ENCODE peak calls at places on chromosomes 16 and 17, in seven cellular contexts. H, I, W, N, Z, D and E are unnamed samples.

GRCh38 chr16:57000271-57001025 is 11.1 kb downstream of the NLRC5 start:
- DNase-seq in H (no peak), I (no peak), W (no peak), N (peak; percentile 91), Z (peak; percentile 87), D (peak; percentile 19), E (no peak)

GRCh38 chr17:38982858-38983746 is 15.9 kb upstream of the FBXO47 start:
- DNase-seq in H (peak; percentile 41), I (peak; percentile 52), W (no peak), N (no peak), Z (no peak), D (peak; percentile 53), E (peak; percentile 86)

GRCh38 chr16:50004239-50004638 is 20.8 kb upstream of the CNEP1R1 start:
- DNase-seq in H (no peak), I (no peak), W (no peak), N (no peak), Z (no peak), D (no peak), E (no peak)

GRCh38 chr17:77106874-77107358 is 33.9 kb upstream of the SEC14L1 start:
- DNase-seq in H (no peak), I (no peak), W (no peak), N (no peak), Z (no peak), D (no peak), E (no peak)

GRCh38 chr17:71441098-71441497 is 679.7 kb upstream of the SOX9 start:
- DNase-seq in H (no peak), I (peak; percentile 24), W (no peak), N (no peak), Z (no peak), D (peak; percentile 79), E (no peak)

GRCh38 chr17:8149419-8150193 is 2.6 kb downstream of the PER1 start:
- DNase-seq in H (peak; percentile 21), I (no peak), W (no peak), N (no peak), Z (no peak), D (no peak), E (no peak)

GRCh38 chr16:85594621-85595298 is 18.4 kb upstream of the GSE1 start:
- DNase-seq in H (no peak), I (no peak), W (no peak), N (no peak), Z (no peak), D (no peak), E (no peak)

GRCh38 chr17:76243826-76244679 is 3.8 kb upstream of the RNF157 start:
- DNase-seq in H (no peak), I (no peak), W (no peak), N (no peak), Z (peak; percentile 31), D (no peak), E (peak; percentile 26)

GRCh38 chr17:64505320-64506200 is 529 bp downstream of the DDX5 start:
- DNase-seq in H (peak; percentile 94), I (peak; percentile 92), W (peak; percentile 90), N (peak; percentile 90), Z (peak; percentile 96), D (peak; percentile 59), E (peak; percentile 89)

GRCh38 chr17:7859028-7859427 is 1.2 kb downstream of the CYB5D1 start:
- DNase-seq in H (no peak), I (no peak), W (no peak), N (no peak), Z (no peak), D (no peak), E (no peak)

GRCh38 chr17:64499805-64500486 is 3.1 kb upstream of the POLG2 start:
- DNase-seq in H (no peak), I (no peak), W (no peak), N (no peak), Z (no peak), D (no peak), E (peak; percentile 16)

GRCh38 chr17:83181991-83182619 is 102.7 kb downstream of the METRNL start:
- DNase-seq in H (peak; percentile 6), I (no peak), W (no peak), N (no peak), Z (peak; percentile 62), D (no peak), E (no peak)

GRCh38 chr17:67487506-67487905 is 110.4 kb downstream of the PITPNC1 start:
- DNase-seq in H (no peak), I (no peak), W (no peak), N (no peak), Z (peak; percentile 34), D (no peak), E (no peak)

GRCh38 chr16:66746682-66747081 is 4.7 kb downstream of the DYNC1LI2 start:
- DNase-seq in H (no peak), I (no peak), W (no peak), N (no peak), Z (no peak), D (no peak), E (no peak)

GRCh38 chr16:67241008-67241900 is 6.0 kb downstream of the FHOD1 start:
- DNase-seq in H (peak; percentile 60), I (peak; percentile 81), W (peak; percentile 87), N (peak; percentile 89), Z (peak; percentile 87), D (no peak), E (no peak)

GRCh38 chr17:79788989-79789942 is 7.6 kb downstream of the CBX8 start:
- DNase-seq in H (no peak), I (no peak), W (no peak), N (no peak), Z (no peak), D (no peak), E (no peak)

GRCh38 chr16:84686702-84687298 is 13.0 kb upstream of the USP10 start:
- DNase-seq in H (no peak), I (no peak), W (no peak), N (no peak), Z (peak; percentile 23), D (peak; percentile 19), E (no peak)

GRCh38 chr17:962166-962565 is 17.4 kb downstream of the NXN start:
- DNase-seq in H (no peak), I (no peak), W (no peak), N (no peak), Z (no peak), D (no peak), E (no peak)

GRCh38 chr17:9498490-9498889 is 77.1 kb downstream of the STX8 start:
- DNase-seq in H (no peak), I (no peak), W (no peak), N (no peak), Z (no peak), D (no peak), E (no peak)

GRCh38 chr16:50462793-50463507 is 85.2 kb upstream of the NKD1 start:
- DNase-seq in H (no peak), I (no peak), W (no peak), N (no peak), Z (peak; percentile 20), D (no peak), E (no peak)

GRCh38 chr17:69540356-69540755 is 125.9 kb downstream of the MAP2K6 start:
- DNase-seq in H (no peak), I (no peak), W (no peak), N (no peak), Z (no peak), D (no peak), E (no peak)

GRCh38 chr17:47368262-47368661 is 44.5 kb downstream of the EFCAB13 start:
- DNase-seq in H (no peak), I (no peak), W (no peak), N (no peak), Z (no peak), D (no peak), E (no peak)

GRCh38 chr17:27544350-27545131 is 86.4 kb upstream of the LGALS9 start:
- DNase-seq in H (no peak), I (no peak), W (no peak), N (no peak), Z (no peak), D (no peak), E (no peak)

GRCh38 chr17:57622327-57622885 is 122.7 kb downstream of the CCDC182 start:
- DNase-seq in H (no peak), I (no peak), W (no peak), N (no peak), Z (no peak), D (no peak), E (peak; percentile 13)
- H3K27ac ChIP-seq in H (no peak overlapping the region), I (no peak overlapping the region), W (peak overlapping the region; percentile 9), N (peak overlapping the region; percentile 77), Z (no peak overlapping the region), D (no peak overlapping the region), E (peak overlapping the region; percentile 74)

GRCh38 chr17:28746611-28747045 is 2.8 kb downstream of the TRAF4 start:
- DNase-seq in H (peak; percentile 83), I (peak; percentile 92), W (peak; percentile 82), N (no peak), Z (no peak), D (no peak), E (no peak)
- H3K4me3 ChIP-seq in H (no peak overlapping the region), I (no peak overlapping the region), W (no peak overlapping the region), N (no peak overlapping the region), Z (no peak overlapping the region), D (peak overlapping the region; percentile 9), E (no peak overlapping the region)

DNA sequence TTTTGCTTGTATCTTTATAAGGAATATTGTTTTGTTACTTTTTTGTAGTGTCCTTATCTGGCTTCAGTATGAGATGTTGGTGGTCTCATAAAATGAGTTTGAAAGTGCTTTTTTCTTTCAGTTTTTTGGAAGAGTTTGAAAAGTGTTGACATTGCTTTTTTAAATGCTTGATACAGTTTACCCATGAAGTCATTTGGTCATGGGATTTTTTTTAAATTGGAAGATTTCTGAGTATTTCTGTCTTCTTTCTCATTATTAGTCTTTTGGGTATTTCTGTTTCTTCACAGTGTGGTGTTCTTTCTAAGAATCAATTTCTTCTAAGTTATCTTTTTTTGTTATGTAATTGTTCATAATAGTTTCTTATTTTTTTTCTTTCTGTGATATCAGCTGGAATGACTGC is 15.1 kb downstream of the ZNF267 start:
- DNase-seq in H (no peak), I (no peak), W (no peak), N (no peak), Z (no peak), D (no peak), E (no peak)
- H3K9me3 ChIP-seq in H (no peaks in the 10 kb centered on the region), I (no peaks in the 10 kb centered on the region), W (peaks cover 15% of the 10 kb centered on the region), N (no peaks in the 10 kb centered on the region), Z (no peaks in the 10 kb centered on the region), D (peaks cover 26% of the 10 kb centered on the region), E (no peaks in the 10 kb centered on the region)

GRCh38 chr17:19553036-19553435 is 19.4 kb downstream of the SLC47A1 start:
- DNase-seq in H (no peak), I (no peak), W (no peak), N (no peak), Z (no peak), D (no peak), E (no peak)

GRCh38 chr17:19554393-19554792 is 20.7 kb downstream of the SLC47A1 start:
- DNase-seq in H (no peak), I (no peak), W (no peak), N (no peak), Z (no peak), D (no peak), E (peak; percentile 62)

GRCh38 chr17:19549746-19550623 is 16.3 kb downstream of the SLC47A1 start:
- DNase-seq in H (no peak), I (no peak), W (no peak), N (no peak), Z (no peak), D (no peak), E (no peak)

GRCh38 chr17:19551708-19552148 is 18.1 kb downstream of the SLC47A1 start:
- DNase-seq in H (no peak), I (peak; percentile 42), W (no peak), N (no peak), Z (peak; percentile 86), D (no peak), E (no peak)

DNA sequence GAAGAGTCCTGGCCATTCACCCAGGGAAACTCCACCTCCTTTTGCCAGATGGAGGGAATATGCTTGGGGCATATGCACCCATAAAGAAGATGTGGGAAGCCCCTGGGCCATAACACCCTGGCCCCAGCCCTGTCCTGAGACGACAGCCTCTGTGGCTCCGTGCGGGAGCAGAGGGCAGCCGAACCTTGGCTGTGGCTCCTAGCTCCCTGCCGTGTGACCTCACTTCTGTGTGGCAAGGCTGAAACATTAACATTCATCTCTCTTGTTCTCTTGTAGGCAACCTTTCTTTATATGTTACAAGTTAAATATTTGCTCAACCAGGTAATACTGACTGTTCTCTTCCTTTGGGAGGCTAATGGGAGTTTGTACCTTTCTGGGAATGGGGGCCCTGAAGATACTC is 17.5 kb downstream of the SLC47A1 start:
- DNase-seq in H (no peak), I (no peak), W (no peak), N (no peak), Z (no peak), D (no peak), E (no peak)
- H3K27ac ChIP-seq in H (peak overlapping the region; percentile 15), I (no peak overlapping the region), W (no peak overlapping the region), N (no peak overlapping the region), Z (peak overlapping the region; percentile 76), D (no peak overlapping the region), E (no peak overlapping the region)